ENCODE peak calls at places on chromosomes 16 and 17, in four cellular contexts. One of them, this sample, is unnamed.

GRCh38 chr16:80948886-80949502 is 57.7 kb downstream of the CMC2 start:
- DNase-seq in activated naive CD4-positive, alpha-beta T cell: no peak
- DNase-seq in astrocyte of the spinal cord: peak
- DNase-seq in DMS79: no peak
- DNase-seq in this sample: peak

GRCh38 chr17:17685775-17686291 is 4.6 kb downstream of the RAI1 start:
- DNase-seq in DMS79: no peak
- DNase-seq in activated naive CD4-positive, alpha-beta T cell: no peak
- DNase-seq in astrocyte of the spinal cord: peak
- DNase-seq in this sample: peak

GRCh38 chr17:81396722-81397313 is 1.6 kb downstream of the BAHCC1 start:
- DNase-seq in DMS79: no peak
- DNase-seq in activated naive CD4-positive, alpha-beta T cell: no peak
- DNase-seq in astrocyte of the spinal cord: no peak
- DNase-seq in this sample: peak

GRCh38 chr16:54240180-54241125 is 46.1 kb downstream of the IRX3 start:
- DNase-seq in astrocyte of the spinal cord: no peak
- DNase-seq in DMS79: no peak
- DNase-seq in activated naive CD4-positive, alpha-beta T cell: no peak
- DNase-seq in this sample: no peak

GRCh38 chr17:13228711-13229110 is 210.9 kb upstream of the ELAC2 start:
- DNase-seq in activated naive CD4-positive, alpha-beta T cell: no peak
- DNase-seq in DMS79: no peak
- DNase-seq in astrocyte of the spinal cord: no peak
- DNase-seq in this sample: no peak

GRCh38 chr17:73616120-73616872 is 27.9 kb downstream of the SDK2 start:
- DNase-seq in DMS79: no peak
- DNase-seq in activated naive CD4-positive, alpha-beta T cell: no peak
- DNase-seq in astrocyte of the spinal cord: no peak
- DNase-seq in this sample: no peak

GRCh38 chr16:22264786-22265185 is 32.4 kb upstream of the POLR3E start:
- DNase-seq in astrocyte of the spinal cord: no peak
- DNase-seq in activated naive CD4-positive, alpha-beta T cell: no peak
- DNase-seq in DMS79: no peak
- DNase-seq in this sample: no peak

GRCh38 chr17:40033339-40033738 is 18.1 kb downstream of the CSF3 start:
- DNase-seq in astrocyte of the spinal cord: no peak
- DNase-seq in activated naive CD4-positive, alpha-beta T cell: no peak
- DNase-seq in DMS79: no peak
- DNase-seq in this sample: no peak

GRCh38 chr17:16215002-16215272 is 397 bp downstream of the NCOR1 start:
- DNase-seq in astrocyte of the spinal cord: peak
- DNase-seq in activated naive CD4-positive, alpha-beta T cell: no peak
- DNase-seq in DMS79: no peak
- DNase-seq in this sample: peak

GRCh38 chr17:75853410-75853809 is 1.7 kb downstream of the WBP2 start:
- DNase-seq in astrocyte of the spinal cord: peak
- DNase-seq in DMS79: no peak
- DNase-seq in activated naive CD4-positive, alpha-beta T cell: no peak
- DNase-seq in this sample: peak

This sample was measured in Daoy.